ENCODE peak calls at places on chromosomes 13 and 19, in seven cellular contexts. One of them, this sample, is unnamed.

GRCh38 chr19:13154241-13154778 is 4.1 kb downstream of the IER2 start:
- DNase-seq in breast epithelium: peak
- DNase-seq in fibroblast of the aortic adventitia: peak
- DNase-seq in mesothelial cell of epicardium: peak
- DNase-seq in HFFc6: peak
- DNase-seq in Calu3: no peak
- DNase-seq in AG04450: peak
- DNase-seq in this sample: no peak

GRCh38 chr13:53101883-53102282 is 73.3 kb downstream of the OLFM4 start:
- DNase-seq in breast epithelium: no peak
- DNase-seq in fibroblast of the aortic adventitia: no peak
- DNase-seq in mesothelial cell of epicardium: no peak
- DNase-seq in HFFc6: no peak
- DNase-seq in Calu3: no peak
- DNase-seq in AG04450: no peak
- DNase-seq in this sample: no peak

GRCh38 chr19:41366089-41366488 is 2.1 kb upstream of the B9D2 start:
- DNase-seq in breast epithelium: no peak
- DNase-seq in fibroblast of the aortic adventitia: no peak
- DNase-seq in mesothelial cell of epicardium: no peak
- DNase-seq in HFFc6: no peak
- DNase-seq in Calu3: peak
- DNase-seq in AG04450: no peak
- DNase-seq in this sample: no peak

GRCh38 chr13:97001641-97002040 is 7.4 kb upstream of the OXGR1 start:
- DNase-seq in breast epithelium: no peak
- DNase-seq in fibroblast of the aortic adventitia: no peak
- DNase-seq in mesothelial cell of epicardium: no peak
- DNase-seq in HFFc6: no peak
- DNase-seq in Calu3: no peak
- DNase-seq in AG04450: no peak
- DNase-seq in this sample: no peak

GRCh38 chr19:10896851-10897526 is 25.6 kb downstream of the CARM1 start:
- DNase-seq in breast epithelium: no peak
- DNase-seq in fibroblast of the aortic adventitia: no peak
- DNase-seq in mesothelial cell of epicardium: no peak
- DNase-seq in HFFc6: no peak
- DNase-seq in Calu3: no peak
- DNase-seq in AG04450: peak
- DNase-seq in this sample: no peak

GRCh38 chr13:94435604-94436226 is 43.8 kb downstream of the DCT start:
- DNase-seq in breast epithelium: no peak
- DNase-seq in fibroblast of the aortic adventitia: peak
- DNase-seq in mesothelial cell of epicardium: no peak
- DNase-seq in HFFc6: peak
- DNase-seq in Calu3: no peak
- DNase-seq in AG04450: peak
- DNase-seq in this sample: no peak

GRCh38 chr13:75704942-75705320 is 68.8 kb downstream of the LMO7 start:
- DNase-seq in breast epithelium: peak
- DNase-seq in fibroblast of the aortic adventitia: no peak
- DNase-seq in mesothelial cell of epicardium: no peak
- DNase-seq in HFFc6: no peak
- DNase-seq in Calu3: peak
- DNase-seq in AG04450: no peak
- DNase-seq in this sample: no peak

GRCh38 chr13:91592050-91593014 is 193.9 kb downstream of the GPC5 start:
- DNase-seq in breast epithelium: no peak
- DNase-seq in fibroblast of the aortic adventitia: no peak
- DNase-seq in mesothelial cell of epicardium: no peak
- DNase-seq in HFFc6: no peak
- DNase-seq in Calu3: no peak
- DNase-seq in AG04450: no peak
- DNase-seq in this sample: no peak

GRCh38 chr13:29304148-29304547 is 291.3 kb downstream of the SLC7A1 start:
- DNase-seq in breast epithelium: no peak
- DNase-seq in fibroblast of the aortic adventitia: no peak
- DNase-seq in mesothelial cell of epicardium: no peak
- DNase-seq in HFFc6: no peak
- DNase-seq in Calu3: no peak
- DNase-seq in AG04450: no peak
- DNase-seq in this sample: no peak

GRCh38 chr13:40017662-40018262 is 362.3 kb downstream of the COG6 start:
- DNase-seq in breast epithelium: no peak
- DNase-seq in fibroblast of the aortic adventitia: no peak
- DNase-seq in mesothelial cell of epicardium: no peak
- DNase-seq in HFFc6: no peak
- DNase-seq in Calu3: no peak
- DNase-seq in AG04450: no peak
- DNase-seq in this sample: no peak
- TF ChIP-seq CTCF in breast epithelium: no peak
- TF ChIP-seq CTCF in fibroblast of the aortic adventitia: no peak
- TF ChIP-seq CTCF in mesothelial cell of epicardium: no peak
- TF ChIP-seq CTCF in HFFc6: no peak
- TF ChIP-seq CTCF in Calu3: no peak
- TF ChIP-seq CTCF in AG04450: no peak
- TF ChIP-seq CTCF in this sample: no peak

GRCh38 chr19:35851213-35852028 is 883 bp downstream of the NPHS1 start:
- DNase-seq in breast epithelium: no peak
- DNase-seq in fibroblast of the aortic adventitia: no peak
- DNase-seq in mesothelial cell of epicardium: no peak
- DNase-seq in HFFc6: no peak
- DNase-seq in Calu3: no peak
- DNase-seq in AG04450: no peak
- DNase-seq in this sample: no peak
- TF ChIP-seq CTCF in breast epithelium: no peak
- TF ChIP-seq CTCF in fibroblast of the aortic adventitia: no peak
- TF ChIP-seq CTCF in mesothelial cell of epicardium: no peak
- TF ChIP-seq CTCF in HFFc6: no peak
- TF ChIP-seq CTCF in Calu3: no peak
- TF ChIP-seq CTCF in AG04450: no peak
- TF ChIP-seq CTCF in this sample: peak

GRCh38 chr13:65613004-65613403 is 1617.1 kb downstream of the PCDH9 start:
- DNase-seq in breast epithelium: no peak
- DNase-seq in fibroblast of the aortic adventitia: no peak
- DNase-seq in mesothelial cell of epicardium: no peak
- DNase-seq in HFFc6: no peak
- DNase-seq in Calu3: no peak
- DNase-seq in AG04450: no peak
- DNase-seq in this sample: no peak
- TF ChIP-seq CTCF in breast epithelium: no peak
- TF ChIP-seq CTCF in fibroblast of the aortic adventitia: peak
- TF ChIP-seq CTCF in mesothelial cell of epicardium: no peak
- TF ChIP-seq CTCF in HFFc6: peak
- TF ChIP-seq CTCF in Calu3: no peak
- TF ChIP-seq CTCF in AG04450: peak
- TF ChIP-seq CTCF in this sample: no peak

GRCh38 chr13:43428545-43429287 is 358.1 kb downstream of the ENOX1 start:
- DNase-seq in breast epithelium: no peak
- DNase-seq in fibroblast of the aortic adventitia: no peak
- DNase-seq in mesothelial cell of epicardium: no peak
- DNase-seq in HFFc6: no peak
- DNase-seq in Calu3: no peak
- DNase-seq in AG04450: no peak
- DNase-seq in this sample: no peak
- TF ChIP-seq CTCF in breast epithelium: no peak
- TF ChIP-seq CTCF in fibroblast of the aortic adventitia: no peak
- TF ChIP-seq CTCF in mesothelial cell of epicardium: no peak
- TF ChIP-seq CTCF in HFFc6: no peak
- TF ChIP-seq CTCF in Calu3: no peak
- TF ChIP-seq CTCF in AG04450: no peak
- TF ChIP-seq CTCF in this sample: no peak

DNA sequence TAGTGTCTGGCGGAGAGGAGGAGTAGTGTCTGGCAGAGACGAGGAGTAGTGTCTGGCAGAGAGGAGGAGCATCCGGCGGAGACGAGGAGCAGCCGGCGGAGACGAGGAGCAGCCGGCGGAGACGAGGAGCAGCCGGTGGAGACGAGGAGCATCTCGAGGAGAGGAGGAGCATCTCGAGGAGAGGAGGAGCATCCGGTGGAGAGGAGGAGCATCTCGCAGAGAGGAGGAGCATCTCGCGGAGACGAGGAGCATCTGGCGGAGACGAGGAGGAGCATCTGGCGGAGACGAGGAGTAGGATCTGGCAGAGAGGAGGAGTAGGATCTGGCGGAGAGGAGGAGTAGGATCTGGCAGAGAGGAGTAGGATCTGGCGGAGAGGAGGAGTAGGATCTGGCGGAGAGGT is 18.2 kb downstream of the C13orf46 start:
- DNase-seq in breast epithelium: no peak
- DNase-seq in fibroblast of the aortic adventitia: no peak
- DNase-seq in mesothelial cell of epicardium: no peak
- DNase-seq in HFFc6: no peak
- DNase-seq in Calu3: no peak
- DNase-seq in AG04450: no peak
- DNase-seq in this sample: no peak
- TF ChIP-seq CTCF in breast epithelium: no peak
- TF ChIP-seq CTCF in fibroblast of the aortic adventitia: no peak
- TF ChIP-seq CTCF in mesothelial cell of epicardium: no peak
- TF ChIP-seq CTCF in HFFc6: no peak
- TF ChIP-seq CTCF in Calu3: no peak
- TF ChIP-seq CTCF in AG04450: no peak
- TF ChIP-seq CTCF in this sample: no peak

GRCh38 chr19:29085630-29086029 is 127.3 kb downstream of the UQCRFS1 start:
- DNase-seq in breast epithelium: no peak
- DNase-seq in fibroblast of the aortic adventitia: no peak
- DNase-seq in mesothelial cell of epicardium: no peak
- DNase-seq in HFFc6: no peak
- DNase-seq in Calu3: no peak
- DNase-seq in AG04450: no peak
- DNase-seq in this sample: no peak

GRCh38 chr19:29086182-29086581 is 126.8 kb downstream of the UQCRFS1 start:
- DNase-seq in breast epithelium: no peak
- DNase-seq in fibroblast of the aortic adventitia: no peak
- DNase-seq in mesothelial cell of epicardium: no peak
- DNase-seq in HFFc6: no peak
- DNase-seq in Calu3: no peak
- DNase-seq in AG04450: no peak
- DNase-seq in this sample: no peak

GRCh38 chr19:29086646-29087045 is 126.3 kb downstream of the UQCRFS1 start:
- DNase-seq in breast epithelium: no peak
- DNase-seq in fibroblast of the aortic adventitia: no peak
- DNase-seq in mesothelial cell of epicardium: no peak
- DNase-seq in HFFc6: no peak
- DNase-seq in Calu3: no peak
- DNase-seq in AG04450: no peak
- DNase-seq in this sample: no peak

GRCh38 chr19:29083863-29084262 is 129.1 kb downstream of the UQCRFS1 start:
- DNase-seq in breast epithelium: no peak
- DNase-seq in fibroblast of the aortic adventitia: no peak
- DNase-seq in mesothelial cell of epicardium: no peak
- DNase-seq in HFFc6: no peak
- DNase-seq in Calu3: no peak
- DNase-seq in AG04450: no peak
- DNase-seq in this sample: no peak

GRCh38 chr19:29084266-29084665 is 128.7 kb downstream of the UQCRFS1 start:
- DNase-seq in breast epithelium: no peak
- DNase-seq in fibroblast of the aortic adventitia: peak
- DNase-seq in mesothelial cell of epicardium: no peak
- DNase-seq in HFFc6: peak
- DNase-seq in Calu3: peak
- DNase-seq in AG04450: no peak
- DNase-seq in this sample: no peak
- TF ChIP-seq CTCF in breast epithelium: no peak
- TF ChIP-seq CTCF in fibroblast of the aortic adventitia: peak
- TF ChIP-seq CTCF in mesothelial cell of epicardium: peak
- TF ChIP-seq CTCF in HFFc6: peak
- TF ChIP-seq CTCF in Calu3: peak
- TF ChIP-seq CTCF in AG04450: peak
- TF ChIP-seq CTCF in this sample: no peak

GRCh38 chr13:40221131-40221459 is 445.3 kb downstream of the FOXO1 start:
- DNase-seq in breast epithelium: no peak
- DNase-seq in fibroblast of the aortic adventitia: no peak
- DNase-seq in mesothelial cell of epicardium: no peak
- DNase-seq in HFFc6: no peak
- DNase-seq in Calu3: no peak
- DNase-seq in AG04450: no peak
- DNase-seq in this sample: no peak

GRCh38 chr13:40220299-40220935 is 446.0 kb downstream of the FOXO1 start:
- DNase-seq in breast epithelium: no peak
- DNase-seq in fibroblast of the aortic adventitia: no peak
- DNase-seq in mesothelial cell of epicardium: no peak
- DNase-seq in HFFc6: no peak
- DNase-seq in Calu3: no peak
- DNase-seq in AG04450: no peak
- DNase-seq in this sample: no peak

GRCh38 chr13:40217675-40218074 is 448.8 kb downstream of the FOXO1 start:
- DNase-seq in breast epithelium: no peak
- DNase-seq in fibroblast of the aortic adventitia: no peak
- DNase-seq in mesothelial cell of epicardium: no peak
- DNase-seq in HFFc6: no peak
- DNase-seq in Calu3: no peak
- DNase-seq in AG04450: no peak
- DNase-seq in this sample: no peak

GRCh38 chr13:40215747-40216146 is 450.7 kb downstream of the FOXO1 start:
- DNase-seq in breast epithelium: no peak
- DNase-seq in fibroblast of the aortic adventitia: no peak
- DNase-seq in mesothelial cell of epicardium: no peak
- DNase-seq in HFFc6: no peak
- DNase-seq in Calu3: no peak
- DNase-seq in AG04450: no peak
- DNase-seq in this sample: no peak

GRCh38 chr13:40221460-40222201 is 444.8 kb downstream of the FOXO1 start:
- DNase-seq in breast epithelium: no peak
- DNase-seq in fibroblast of the aortic adventitia: peak
- DNase-seq in mesothelial cell of epicardium: no peak
- DNase-seq in HFFc6: peak
- DNase-seq in Calu3: no peak
- DNase-seq in AG04450: no peak
- DNase-seq in this sample: no peak
- TF ChIP-seq CTCF in breast epithelium: no peak
- TF ChIP-seq CTCF in fibroblast of the aortic adventitia: no peak
- TF ChIP-seq CTCF in mesothelial cell of epicardium: no peak
- TF ChIP-seq CTCF in HFFc6: no peak
- TF ChIP-seq CTCF in Calu3: no peak
- TF ChIP-seq CTCF in AG04450: no peak
- TF ChIP-seq CTCF in this sample: no peak

This sample was measured in D721Med.